ENCODE peak calls at places on chromosome 15, in seven cellular contexts. One of them, this sample, is unnamed.

GRCh38 chr15:65400760-65401606 is 21.8 kb downstream of the IGDCC4 start:
- DNase-seq in heart left ventricle: peak; percentile 45
- DNase-seq in psoas muscle: peak; percentile 73
- DNase-seq in AG04450: no peak
- DNase-seq in Karpas-422: peak; percentile 83
- DNase-seq in body of pancreas: peak; percentile 71
- DNase-seq in lower lobe of right lung: peak; percentile 63
- DNase-seq in this sample: peak; percentile 73

GRCh38 chr15:100336061-100336460 is 5.7 kb downstream of the ADAMTS17 start:
- DNase-seq in heart left ventricle: no peak
- DNase-seq in psoas muscle: no peak
- DNase-seq in AG04450: no peak
- DNase-seq in Karpas-422: no peak
- DNase-seq in body of pancreas: no peak
- DNase-seq in lower lobe of right lung: no peak
- DNase-seq in this sample: no peak

GRCh38 chr15:64013179-64014043 is 32.9 kb downstream of the DAPK2 start:
- DNase-seq in heart left ventricle: no peak
- DNase-seq in psoas muscle: no peak
- DNase-seq in AG04450: no peak
- DNase-seq in Karpas-422: no peak
- DNase-seq in body of pancreas: no peak
- DNase-seq in lower lobe of right lung: no peak
- DNase-seq in this sample: no peak

GRCh38 chr15:99556010-99556409 is 9.8 kb upstream of the MEF2A start:
- DNase-seq in heart left ventricle: no peak
- DNase-seq in psoas muscle: no peak
- DNase-seq in AG04450: no peak
- DNase-seq in Karpas-422: no peak
- DNase-seq in body of pancreas: no peak
- DNase-seq in lower lobe of right lung: no peak
- DNase-seq in this sample: no peak

GRCh38 chr15:66135664-66136063 is 117.9 kb downstream of the MEGF11 start:
- DNase-seq in heart left ventricle: no peak
- DNase-seq in psoas muscle: no peak
- DNase-seq in AG04450: no peak
- DNase-seq in Karpas-422: no peak
- DNase-seq in body of pancreas: no peak
- DNase-seq in lower lobe of right lung: no peak
- DNase-seq in this sample: no peak

GRCh38 chr15:63447277-63447676 is 57.1 kb upstream of the USP3 start:
- DNase-seq in heart left ventricle: no peak
- DNase-seq in psoas muscle: no peak
- DNase-seq in AG04450: no peak
- DNase-seq in Karpas-422: no peak
- DNase-seq in body of pancreas: no peak
- DNase-seq in lower lobe of right lung: no peak
- DNase-seq in this sample: no peak

GRCh38 chr15:64842986-64843561 is 1.4 kb downstream of the PLEKHO2 start:
- DNase-seq in heart left ventricle: peak; percentile 75
- DNase-seq in psoas muscle: peak; percentile 80
- DNase-seq in AG04450: no peak
- DNase-seq in Karpas-422: peak; percentile 73
- DNase-seq in body of pancreas: peak; percentile 55
- DNase-seq in lower lobe of right lung: peak; percentile 76
- DNase-seq in this sample: peak; percentile 53

GRCh38 chr15:68348601-68349000 is 71.1 kb downstream of the FEM1B start:
- DNase-seq in heart left ventricle: no peak
- DNase-seq in psoas muscle: no peak
- DNase-seq in AG04450: no peak
- DNase-seq in Karpas-422: no peak
- DNase-seq in body of pancreas: no peak
- DNase-seq in lower lobe of right lung: no peak
- DNase-seq in this sample: no peak

GRCh38 chr15:99450896-99451358 is 114.9 kb upstream of the MEF2A start:
- DNase-seq in heart left ventricle: peak; percentile 89
- DNase-seq in psoas muscle: no peak
- DNase-seq in AG04450: no peak
- DNase-seq in Karpas-422: no peak
- DNase-seq in body of pancreas: peak; percentile 73
- DNase-seq in lower lobe of right lung: peak; percentile 80
- DNase-seq in this sample: no peak

GRCh38 chr15:31499953-31500808 is 173.5 kb downstream of the KLF13 start:
- DNase-seq in heart left ventricle: no peak
- DNase-seq in psoas muscle: no peak
- DNase-seq in AG04450: no peak
- DNase-seq in Karpas-422: no peak
- DNase-seq in body of pancreas: no peak
- DNase-seq in lower lobe of right lung: no peak
- DNase-seq in this sample: no peak

GRCh38 chr15:92682772-92683510 is 27.4 kb upstream of the FAM174B start:
- DNase-seq in heart left ventricle: no peak
- DNase-seq in psoas muscle: no peak
- DNase-seq in AG04450: no peak
- DNase-seq in Karpas-422: no peak
- DNase-seq in body of pancreas: peak; percentile 6
- DNase-seq in lower lobe of right lung: no peak
- DNase-seq in this sample: no peak

GRCh38 chr15:87777054-87777498 is 479.5 kb downstream of the NTRK3 start:
- DNase-seq in heart left ventricle: peak; percentile 32
- DNase-seq in psoas muscle: peak; percentile 20
- DNase-seq in AG04450: peak; percentile 62
- DNase-seq in Karpas-422: no peak
- DNase-seq in body of pancreas: peak; percentile 43
- DNase-seq in lower lobe of right lung: no peak
- DNase-seq in this sample: no peak

GRCh38 chr15:72838311-72838731 is 54.8 kb upstream of the ADPGK start:
- DNase-seq in heart left ventricle: no peak
- DNase-seq in psoas muscle: peak; percentile 55
- DNase-seq in AG04450: no peak
- DNase-seq in Karpas-422: no peak
- DNase-seq in body of pancreas: no peak
- DNase-seq in lower lobe of right lung: no peak
- DNase-seq in this sample: no peak

GRCh38 chr15:44381223-44381622 is 46.2 kb upstream of the CTDSPL2 start:
- DNase-seq in heart left ventricle: no peak
- DNase-seq in psoas muscle: no peak
- DNase-seq in AG04450: no peak
- DNase-seq in Karpas-422: no peak
- DNase-seq in body of pancreas: no peak
- DNase-seq in lower lobe of right lung: no peak
- DNase-seq in this sample: no peak

GRCh38 chr15:50685976-50686467 is 575 bp downstream of the TRPM7 start:
- DNase-seq in heart left ventricle: peak; percentile 72
- DNase-seq in psoas muscle: peak; percentile 50
- DNase-seq in AG04450: no peak
- DNase-seq in Karpas-422: peak; percentile 75
- DNase-seq in body of pancreas: peak; percentile 69
- DNase-seq in lower lobe of right lung: peak; percentile 72
- DNase-seq in this sample: no peak

GRCh38 chr15:97177135-97177704 is 783.3 kb upstream of the ARRDC4 start:
- DNase-seq in heart left ventricle: no peak
- DNase-seq in psoas muscle: no peak
- DNase-seq in AG04450: no peak
- DNase-seq in Karpas-422: no peak
- DNase-seq in body of pancreas: no peak
- DNase-seq in lower lobe of right lung: no peak
- DNase-seq in this sample: no peak

GRCh38 chr15:64209680-64210334 is 47.0 kb upstream of the PPIB start:
- DNase-seq in heart left ventricle: no peak
- DNase-seq in psoas muscle: no peak
- DNase-seq in AG04450: peak; percentile 2
- DNase-seq in Karpas-422: peak; percentile 85
- DNase-seq in body of pancreas: no peak
- DNase-seq in lower lobe of right lung: no peak
- DNase-seq in this sample: no peak

GRCh38 chr15:92164327-92165000 is 229.2 kb upstream of the ST8SIA2 start:
- DNase-seq in heart left ventricle: no peak
- DNase-seq in psoas muscle: no peak
- DNase-seq in AG04450: no peak
- DNase-seq in Karpas-422: no peak
- DNase-seq in body of pancreas: peak; percentile 31
- DNase-seq in lower lobe of right lung: no peak
- DNase-seq in this sample: no peak

GRCh38 chr15:41024880-41025279 is 71.6 kb downstream of the CHAC1 start:
- DNase-seq in heart left ventricle: no peak
- DNase-seq in psoas muscle: no peak
- DNase-seq in AG04450: no peak
- DNase-seq in Karpas-422: no peak
- DNase-seq in body of pancreas: no peak
- DNase-seq in lower lobe of right lung: no peak
- DNase-seq in this sample: no peak

DNA sequence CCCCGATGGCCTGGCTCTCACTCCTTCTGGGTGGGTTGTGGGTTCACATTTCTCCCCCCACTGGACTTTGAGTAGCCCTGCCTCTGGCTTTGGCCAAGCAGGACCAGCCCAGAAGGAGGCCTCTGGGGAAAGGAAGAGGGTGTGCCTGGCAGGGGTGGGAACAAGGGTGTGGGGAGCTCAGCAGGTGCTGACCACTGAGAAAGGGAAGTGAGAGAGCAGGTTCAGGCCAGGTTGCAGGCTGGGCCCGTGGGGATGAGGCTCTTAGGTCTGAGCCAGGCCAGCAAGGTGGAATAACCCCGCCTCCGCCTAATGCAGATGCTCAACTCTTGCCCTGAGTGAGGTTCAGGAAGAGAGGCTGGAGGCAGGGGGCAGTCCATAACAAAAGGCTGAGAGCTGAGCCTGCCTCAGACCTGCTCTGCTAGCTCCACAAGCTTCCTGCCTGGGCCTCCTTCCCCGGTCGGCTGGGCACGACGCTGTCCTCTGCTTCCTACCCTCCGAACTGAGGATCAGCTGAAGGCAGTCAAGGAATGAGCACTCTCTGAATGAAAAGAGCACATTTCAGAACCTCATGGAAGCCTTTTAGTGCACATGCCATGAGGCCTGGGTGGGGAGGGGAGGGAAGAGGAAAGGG is 82.7 kb downstream of the TLE3 start:
- DNase-seq in heart left ventricle: no peak
- DNase-seq in psoas muscle: no peak
- DNase-seq in AG04450: no peak
- DNase-seq in Karpas-422: peak; percentile 78
- DNase-seq in body of pancreas: no peak
- DNase-seq in lower lobe of right lung: peak; percentile 43
- DNase-seq in this sample: no peak
- H3K27ac ChIP-seq in heart left ventricle: no peak overlapping the region
- H3K27ac ChIP-seq in psoas muscle: no peak overlapping the region
- H3K27ac ChIP-seq in AG04450: no peak overlapping the region
- H3K27ac ChIP-seq in Karpas-422: no peak overlapping the region
- H3K27ac ChIP-seq in body of pancreas: no peak overlapping the region
- H3K27ac ChIP-seq in lower lobe of right lung: no peak overlapping the region
- H3K27ac ChIP-seq in this sample: no peak overlapping the region

DNA sequence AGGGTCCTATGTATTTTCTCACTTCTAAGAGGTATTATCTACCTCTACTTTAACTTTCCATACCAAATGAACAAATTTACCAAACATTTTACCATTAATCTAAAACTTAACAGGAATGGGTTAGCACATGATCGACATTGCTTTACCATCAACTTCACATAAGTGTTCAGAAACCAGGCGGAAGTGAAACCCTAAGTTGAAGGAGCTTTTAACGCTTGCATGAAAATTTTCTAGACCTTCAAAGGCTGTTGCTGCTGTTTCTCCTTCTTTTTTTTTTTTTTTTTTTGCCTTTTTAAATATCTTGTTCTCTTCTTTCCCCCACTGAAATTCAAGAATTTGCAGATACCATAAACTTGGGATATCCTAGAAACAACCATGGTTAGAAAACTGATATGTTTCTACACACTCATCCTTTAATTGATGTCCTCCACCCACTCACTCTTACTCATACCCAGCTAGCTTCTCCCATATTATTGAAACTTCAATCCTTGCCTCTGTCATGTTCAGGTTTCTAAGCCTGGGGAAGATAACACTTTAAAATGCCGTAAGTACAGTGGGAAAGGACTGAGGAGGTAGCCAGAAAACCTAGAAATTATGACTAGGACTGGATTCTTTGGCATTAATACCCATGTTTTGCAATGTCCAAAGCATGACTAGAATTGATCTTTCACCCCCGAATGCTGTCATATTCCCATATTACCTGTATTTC is 24.7 kb downstream of the MYO5A start:
- DNase-seq in heart left ventricle: no peak
- DNase-seq in psoas muscle: no peak
- DNase-seq in AG04450: no peak
- DNase-seq in Karpas-422: peak; percentile 91
- DNase-seq in body of pancreas: no peak
- DNase-seq in lower lobe of right lung: no peak
- DNase-seq in this sample: no peak
- H3K27ac ChIP-seq in heart left ventricle: no peak overlapping the region
- H3K27ac ChIP-seq in psoas muscle: no peak overlapping the region
- H3K27ac ChIP-seq in AG04450: no peak overlapping the region
- H3K27ac ChIP-seq in Karpas-422: peak overlapping the region; percentile 85
- H3K27ac ChIP-seq in body of pancreas: no peak overlapping the region
- H3K27ac ChIP-seq in lower lobe of right lung: no peak overlapping the region
- H3K27ac ChIP-seq in this sample: no peak overlapping the region

GRCh38 chr15:53569756-53570480 is 189.5 kb downstream of the WDR72 start:
- DNase-seq in heart left ventricle: no peak
- DNase-seq in psoas muscle: no peak
- DNase-seq in AG04450: no peak
- DNase-seq in Karpas-422: no peak
- DNase-seq in body of pancreas: no peak
- DNase-seq in lower lobe of right lung: no peak
- DNase-seq in this sample: no peak
- H3K27ac ChIP-seq in heart left ventricle: no peak overlapping the region
- H3K27ac ChIP-seq in psoas muscle: no peak overlapping the region
- H3K27ac ChIP-seq in AG04450: no peak overlapping the region
- H3K27ac ChIP-seq in Karpas-422: no peak overlapping the region
- H3K27ac ChIP-seq in body of pancreas: no peak overlapping the region
- H3K27ac ChIP-seq in lower lobe of right lung: no peak overlapping the region
- H3K27ac ChIP-seq in this sample: no peak overlapping the region

GRCh38 chr15:74773329-74773728 is 8.6 kb upstream of the CSK start:
- DNase-seq in heart left ventricle: no peak
- DNase-seq in psoas muscle: no peak
- DNase-seq in AG04450: no peak
- DNase-seq in Karpas-422: peak; percentile 69
- DNase-seq in body of pancreas: no peak
- DNase-seq in lower lobe of right lung: no peak
- DNase-seq in this sample: no peak
- H3K27ac ChIP-seq in heart left ventricle: no peak overlapping the region
- H3K27ac ChIP-seq in psoas muscle: no peak overlapping the region
- H3K27ac ChIP-seq in AG04450: no peak overlapping the region
- H3K27ac ChIP-seq in Karpas-422: peak overlapping the region; percentile 100
- H3K27ac ChIP-seq in body of pancreas: no peak overlapping the region
- H3K27ac ChIP-seq in lower lobe of right lung: no peak overlapping the region
- H3K27ac ChIP-seq in this sample: no peak overlapping the region

GRCh38 chr15:71572452-71573053 is 237.8 kb upstream of the NR2E3 start:
- DNase-seq in heart left ventricle: no peak
- DNase-seq in psoas muscle: no peak
- DNase-seq in AG04450: no peak
- DNase-seq in Karpas-422: no peak
- DNase-seq in body of pancreas: peak; percentile 26
- DNase-seq in lower lobe of right lung: peak; percentile 48
- DNase-seq in this sample: peak; percentile 25
- H3K27ac ChIP-seq in heart left ventricle: no peak overlapping the region
- H3K27ac ChIP-seq in psoas muscle: no peak overlapping the region
- H3K27ac ChIP-seq in AG04450: no peak overlapping the region
- H3K27ac ChIP-seq in Karpas-422: no peak overlapping the region
- H3K27ac ChIP-seq in body of pancreas: no peak overlapping the region
- H3K27ac ChIP-seq in lower lobe of right lung: no peak overlapping the region
- H3K27ac ChIP-seq in this sample: no peak overlapping the region

This sample was measured in SJSA1.